ENCODE peak calls at places on chromosome 19, in nine cellular contexts. M, Y, Z, L, Q, P, H, V and A are unnamed samples.

GRCh38 chr19:8331263-8331840 is 10.1 kb downstream of the RPS28 start:
- DNase-seq in Q (no peak), Y (no peak), L (no peak), H (no peak), P (no peak), V (no peak), M (peak; percentile 42), Z (no peak), A (no peak)

GRCh38 chr19:49382639-49383038 is 5.4 kb upstream of the KASH5 start:
- DNase-seq in Q (no peak), P (no peak), L (no peak), M (no peak), H (no peak), V (no peak), Z (no peak), Y (no peak), A (no peak)

GRCh38 chr19:33032218-33032781 is 32.4 kb downstream of the RHPN2 start:
- DNase-seq in V (no peak), H (no peak), M (no peak), Y (no peak), L (no peak), Q (no peak), Z (peak; percentile 19), P (no peak), A (peak; percentile 19)

GRCh38 chr19:43564800-43565199 is 10.5 kb downstream of the XRCC1 start:
- DNase-seq in L (no peak), Q (no peak), V (no peak), Z (no peak), M (no peak), Y (no peak), H (no peak), P (no peak), A (no peak)

GRCh38 chr19:58021541-58022282 is 12.1 kb upstream of the ZSCAN1 start:
- DNase-seq in P (no peak), L (no peak), Y (no peak), M (no peak), Z (no peak), Q (no peak), H (no peak), V (peak; percentile 62), A (peak; percentile 69)

GRCh38 chr19:13079542-13079986 is 23.1 kb downstream of the LYL1 start:
- DNase-seq in Q (no peak), M (peak; percentile 78), Z (no peak), P (no peak), L (no peak), Y (no peak), H (no peak), V (peak; percentile 83), A (no peak)

GRCh38 chr19:42540071-42540553 is 11.8 kb upstream of the CEACAM1 start:
- DNase-seq in Z (no peak), P (no peak), Q (no peak), Y (no peak), V (no peak), L (no peak), H (no peak), M (no peak), A (peak; percentile 58)

GRCh38 chr19:56842421-56842820 is 1.9 kb upstream of the PEG3 start:
- DNase-seq in M (no peak), P (no peak), Q (no peak), Y (no peak), Z (no peak), H (no peak), L (no peak), V (no peak), A (no peak)

GRCh38 chr19:54154603-54155345 is 4.7 kb downstream of the LENG1 start:
- DNase-seq in V (no peak), Y (no peak), Z (no peak), Q (no peak), H (no peak), L (no peak), P (no peak), M (no peak), A (no peak)

GRCh38 chr19:43797118-43797517 is 5.1 kb downstream of the LYPD5 start:
- DNase-seq in H (no peak), Y (no peak), P (peak; percentile 32), M (no peak), Z (no peak), V (no peak), L (no peak), Q (no peak), A (no peak)

GRCh38 chr19:38952395-38953165 is 21.8 kb downstream of the MRPS12 start:
- DNase-seq in L (no peak), P (no peak), H (peak; percentile 63), Z (peak; percentile 75), Q (no peak), M (no peak), Y (no peak), V (no peak), A (peak; percentile 54)

GRCh38 chr19:13838071-13838942 is 38.6 kb upstream of the NANOS3 start:
- DNase-seq in L (no peak), V (no peak), Z (no peak), Q (no peak), Y (no peak), M (no peak), H (no peak), P (no peak), A (no peak)

GRCh38 chr19:46490774-46491173 is 4.9 kb downstream of the PNMA8B start:
- DNase-seq in Q (no peak), H (no peak), M (no peak), V (no peak), Y (no peak), P (no peak), Z (no peak), L (no peak), A (no peak)

GRCh38 chr19:46487178-46487801 is 8.4 kb downstream of the PNMA8B start:
- DNase-seq in H (no peak), Q (no peak), V (no peak), Z (no peak), P (no peak), Y (no peak), L (no peak), M (no peak), A (no peak)

GRCh38 chr19:46488551-46488950 is 7.1 kb downstream of the PNMA8B start:
- DNase-seq in P (no peak), L (no peak), Y (no peak), H (no peak), M (no peak), V (no peak), Z (no peak), Q (no peak), A (no peak)

GRCh38 chr19:46487802-46488445 is 7.7 kb downstream of the PNMA8B start:
- DNase-seq in H (peak; percentile 80), L (peak; percentile 74), M (peak; percentile 83), Y (no peak), Q (peak; percentile 69), P (peak; percentile 86), V (peak; percentile 74), Z (peak; percentile 69), A (peak; percentile 91)

GRCh38 chr19:46489445-46490272 is 6.0 kb downstream of the PNMA8B start:
- DNase-seq in M (peak; percentile 69), L (no peak), P (peak; percentile 84), Z (no peak), Q (peak; percentile 12), H (no peak), Y (no peak), V (peak; percentile 57), A (peak; percentile 67)
- TF ChIP-seq CTCF in M (no peak), L (peak; percentile 37), P (peak; percentile 24), Z (no peak), Q (no peak), H (no peak), Y (peak; percentile 27), V (peak; percentile 62), A (peak; percentile 49)

DNA sequence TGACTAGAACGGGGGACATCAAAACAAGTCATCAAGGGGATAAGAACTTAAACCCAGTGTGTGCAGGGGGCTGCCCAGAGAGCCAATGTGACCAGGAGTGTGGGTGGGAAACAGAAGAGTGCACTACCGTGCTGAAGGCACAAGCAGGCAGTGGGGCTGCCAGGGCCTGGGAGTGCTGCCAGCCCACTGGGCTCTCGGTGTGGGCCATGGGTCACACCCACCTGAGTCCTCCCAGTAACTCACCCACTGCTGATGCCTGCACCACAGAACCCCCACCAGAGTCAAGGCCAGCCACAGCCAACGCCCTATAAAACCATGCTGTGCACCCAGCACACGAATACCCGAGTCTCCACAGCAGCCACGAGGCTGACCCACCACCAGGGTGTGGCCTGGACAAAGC is 8.5 kb downstream of the MED26 start:
- DNase-seq in L (no peak), Q (no peak), M (peak; percentile 81), Y (no peak), V (no peak), H (no peak), Z (no peak), P (no peak), A (no peak)
- H3K27ac ChIP-seq in L (no peak overlapping the region), Q (no peak overlapping the region), M (peak overlapping the region; percentile 58), Y (no peak overlapping the region), V (no peak overlapping the region), H (peak overlapping the region; percentile 54), Z (no peak overlapping the region), P (no peak overlapping the region), A (no peak overlapping the region)

DNA sequence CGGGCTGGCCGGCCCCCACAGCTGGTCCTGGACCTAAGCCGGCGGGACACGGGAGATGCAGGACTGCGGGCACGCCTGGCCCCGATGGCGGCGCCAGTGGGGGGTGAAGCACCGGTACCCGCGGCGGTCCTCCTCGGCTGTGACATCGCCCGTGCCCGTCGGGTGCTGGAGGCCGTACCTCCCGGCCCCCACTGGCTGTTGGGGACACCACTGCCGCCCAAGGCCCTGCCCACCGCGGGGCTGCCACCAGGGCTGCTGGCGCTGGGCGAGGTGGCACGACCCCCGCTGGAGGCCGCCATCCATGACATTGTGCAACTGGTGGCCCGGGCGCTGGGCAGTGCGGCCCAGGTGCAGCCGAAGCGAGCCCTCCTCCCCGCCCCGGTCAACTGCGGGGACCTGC is 3.1 kb downstream of the GRIN3B start:
- DNase-seq in Q (no peak), P (no peak), Y (no peak), H (no peak), M (no peak), Z (no peak), L (no peak), V (no peak), A (no peak)
- TF ChIP-seq CTCF in Q (no peak), P (no peak), Y (no peak), H (no peak), M (no peak), Z (no peak), L (no peak), V (no peak), A (no peak)

GRCh38 chr19:40613669-40614594 is 12.8 kb downstream of the LTBP4 start:
- DNase-seq in H (peak; percentile 91), Q (peak; percentile 78), P (peak; percentile 90), M (peak; percentile 80), Z (no peak), V (peak; percentile 76), Y (no peak), L (peak; percentile 73), A (peak; percentile 93)

GRCh38 chr19:40611900-40612698 is 10.9 kb downstream of the LTBP4 start:
- DNase-seq in P (no peak), L (no peak), Q (no peak), V (no peak), M (no peak), Y (no peak), Z (no peak), H (no peak), A (no peak)

GRCh38 chr19:40614595-40615411 is 13.6 kb downstream of the LTBP4 start:
- DNase-seq in L (peak; percentile 66), Q (peak; percentile 73), Y (no peak), Z (peak; percentile 79), M (peak; percentile 84), P (peak; percentile 93), V (peak; percentile 87), H (peak; percentile 79), A (peak; percentile 92)

GRCh38 chr19:40611096-40611495 is 9.9 kb downstream of the LTBP4 start:
- DNase-seq in H (no peak), Z (peak; percentile 54), Q (no peak), V (no peak), L (no peak), M (no peak), P (no peak), Y (no peak), A (no peak)

GRCh38 chr19:40612831-40613668 is 11.9 kb downstream of the LTBP4 start:
- DNase-seq in Q (peak; percentile 49), L (peak; percentile 58), M (peak; percentile 74), H (peak; percentile 87), V (peak; percentile 89), Z (no peak), P (no peak), Y (no peak), A (peak; percentile 88)
- H3K27ac ChIP-seq in Q (peak overlapping the region; percentile 62), L (no peak overlapping the region), M (no peak overlapping the region), H (peak overlapping the region; percentile 70), V (peak overlapping the region; percentile 71), Z (no peak overlapping the region), P (peak overlapping the region; percentile 68), Y (peak overlapping the region; percentile 91), A (no peak overlapping the region)